ENCODE peak calls at places on chromosomes 16 and 17, in four cellular contexts. One of them, this sample, is unnamed.

GRCh38 chr17:12282056-12282455 is 261.4 kb downstream of the MAP2K4 start:
- DNase-seq in fibroblast of lung: peak; percentile 72
- DNase-seq in tibial artery: no peak
- DNase-seq in lower leg skin: no peak
- DNase-seq in this sample: peak; percentile 68

GRCh38 chr16:68000450-68000849 is 1.2 kb upstream of the DPEP2 start:
- DNase-seq in fibroblast of lung: no peak
- DNase-seq in tibial artery: no peak
- DNase-seq in lower leg skin: no peak
- DNase-seq in this sample: no peak

GRCh38 chr17:75854111-75854748 is 905 bp downstream of the WBP2 start:
- DNase-seq in fibroblast of lung: peak; percentile 53
- DNase-seq in tibial artery: peak; percentile 66
- DNase-seq in lower leg skin: no peak
- DNase-seq in this sample: peak; percentile 60

GRCh38 chr17:78753316-78754250 is 28.5 kb downstream of the CYTH1 start:
- DNase-seq in fibroblast of lung: no peak
- DNase-seq in tibial artery: no peak
- DNase-seq in lower leg skin: no peak
- DNase-seq in this sample: no peak

GRCh38 chr16:47956881-47957280 is 198.9 kb downstream of the ABCC12 start:
- DNase-seq in fibroblast of lung: no peak
- DNase-seq in tibial artery: no peak
- DNase-seq in lower leg skin: no peak
- DNase-seq in this sample: no peak

GRCh38 chr17:78707016-78707415 is 75.1 kb downstream of the CYTH1 start:
- DNase-seq in fibroblast of lung: no peak
- DNase-seq in tibial artery: no peak
- DNase-seq in lower leg skin: no peak
- DNase-seq in this sample: peak; percentile 24

GRCh38 chr17:4950075-4950756 is 703 bp upstream of the ENO3 start:
- DNase-seq in fibroblast of lung: no peak
- DNase-seq in tibial artery: peak; percentile 48
- DNase-seq in lower leg skin: no peak
- DNase-seq in this sample: no peak

GRCh38 chr16:1543085-1543896 is 9.8 kb downstream of the TMEM204 start:
- DNase-seq in fibroblast of lung: peak; percentile 37
- DNase-seq in tibial artery: peak; percentile 76
- DNase-seq in lower leg skin: peak; percentile 46
- DNase-seq in this sample: peak; percentile 71

GRCh38 chr16:74320707-74321106 is 24.1 kb downstream of the PSMD7 start:
- DNase-seq in fibroblast of lung: no peak
- DNase-seq in tibial artery: no peak
- DNase-seq in lower leg skin: no peak
- DNase-seq in this sample: no peak

GRCh38 chr17:56690441-56691291 is 97.2 kb downstream of the NOG start:
- DNase-seq in fibroblast of lung: no peak
- DNase-seq in tibial artery: peak; percentile 27
- DNase-seq in lower leg skin: no peak
- DNase-seq in this sample: no peak

GRCh38 chr17:10754861-10755591 is 25.2 kb upstream of the TMEM220 start:
- DNase-seq in fibroblast of lung: no peak
- DNase-seq in tibial artery: no peak
- DNase-seq in lower leg skin: no peak
- DNase-seq in this sample: no peak

DNA sequence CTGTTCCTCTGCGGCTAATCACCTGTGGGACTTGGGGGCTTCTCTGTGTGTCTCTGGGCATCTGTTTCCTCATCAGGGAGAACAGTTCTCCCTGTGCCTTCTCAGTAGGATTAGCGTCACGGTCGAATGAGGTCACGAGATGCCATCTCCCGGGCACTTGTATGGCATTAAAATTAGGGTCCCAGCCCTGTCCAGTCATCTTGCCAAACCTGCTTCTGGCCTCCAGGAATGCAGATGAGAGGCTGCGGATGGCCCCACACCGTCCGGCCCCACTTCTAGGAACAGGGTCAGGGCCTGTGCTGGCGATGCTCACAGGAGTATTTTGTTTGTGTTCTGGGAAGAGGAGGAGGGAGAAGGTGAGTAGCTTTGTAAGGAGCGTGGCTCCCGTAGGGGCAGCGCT is 58.5 kb downstream of the OR1D5 start:
- DNase-seq in fibroblast of lung: no peak
- DNase-seq in tibial artery: no peak
- DNase-seq in lower leg skin: no peak
- DNase-seq in this sample: no peak
- H3K4me3 ChIP-seq in fibroblast of lung: no peak overlapping the region
- H3K4me3 ChIP-seq in tibial artery: no peak overlapping the region
- H3K4me3 ChIP-seq in lower leg skin: no peak overlapping the region
- H3K4me3 ChIP-seq in this sample: no peak overlapping the region

GRCh38 chr16:85571563-85571812 is 41.6 kb upstream of the GSE1 start:
- DNase-seq in fibroblast of lung: no peak
- DNase-seq in tibial artery: no peak
- DNase-seq in lower leg skin: no peak
- DNase-seq in this sample: no peak

GRCh38 chr16:85569615-85570212 is 43.4 kb upstream of the GSE1 start:
- DNase-seq in fibroblast of lung: peak; percentile 56
- DNase-seq in tibial artery: no peak
- DNase-seq in lower leg skin: no peak
- DNase-seq in this sample: peak; percentile 81

GRCh38 chr16:85570735-85571562 is 42.2 kb upstream of the GSE1 start:
- DNase-seq in fibroblast of lung: no peak
- DNase-seq in tibial artery: peak; percentile 68
- DNase-seq in lower leg skin: peak; percentile 68
- DNase-seq in this sample: no peak

GRCh38 chr16:85569039-85569614 is 44.0 kb upstream of the GSE1 start:
- DNase-seq in fibroblast of lung: no peak
- DNase-seq in tibial artery: no peak
- DNase-seq in lower leg skin: no peak
- DNase-seq in this sample: no peak

DNA sequence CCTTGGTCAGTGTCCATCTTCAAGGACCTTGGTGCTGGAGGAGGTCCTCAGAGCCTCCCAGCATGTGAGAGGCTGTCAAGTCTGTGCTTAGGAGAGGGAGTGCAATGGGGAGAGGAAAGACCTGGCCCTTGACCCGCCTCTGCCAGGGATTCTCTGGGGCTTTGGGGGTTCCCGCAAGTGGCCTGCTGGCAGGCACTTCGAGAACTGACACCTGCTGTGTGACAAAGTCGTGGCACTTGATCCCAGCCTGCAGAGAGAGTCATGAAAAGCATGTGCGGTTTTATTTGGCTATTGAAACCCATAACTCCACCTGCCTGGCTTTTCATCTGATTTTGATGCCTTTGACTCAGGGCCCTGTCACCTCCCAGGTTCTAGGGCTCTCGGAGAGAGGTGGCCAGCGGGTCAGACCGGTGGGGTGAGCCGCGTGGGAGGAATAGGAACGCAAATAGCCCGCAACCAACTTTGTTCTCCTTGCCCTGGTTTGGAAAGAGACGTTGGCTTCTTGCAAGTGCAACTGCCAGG is 42.8 kb upstream of the GSE1 start:
- DNase-seq in fibroblast of lung: no peak
- DNase-seq in tibial artery: no peak
- DNase-seq in lower leg skin: no peak
- DNase-seq in this sample: no peak
- H3K4me3 ChIP-seq in fibroblast of lung: no peak overlapping the region
- H3K4me3 ChIP-seq in tibial artery: no peak overlapping the region
- H3K4me3 ChIP-seq in lower leg skin: no peak overlapping the region
- H3K4me3 ChIP-seq in this sample: no peak overlapping the region

GRCh38 chr16:73231969-73232554 is 184.1 kb upstream of the ZFHX3 start:
- DNase-seq in fibroblast of lung: no peak
- DNase-seq in tibial artery: no peak
- DNase-seq in lower leg skin: no peak
- DNase-seq in this sample: no peak
- H3K4me3 ChIP-seq in fibroblast of lung: peak overlapping the region; percentile 66
- H3K4me3 ChIP-seq in tibial artery: peak overlapping the region; percentile 42
- H3K4me3 ChIP-seq in lower leg skin: no peak overlapping the region
- H3K4me3 ChIP-seq in this sample: no peak overlapping the region

GRCh38 chr17:62064029-62064790 is 868 bp downstream of the MED13 start:
- DNase-seq in fibroblast of lung: peak; percentile 27
- DNase-seq in tibial artery: no peak
- DNase-seq in lower leg skin: no peak
- DNase-seq in this sample: no peak

GRCh38 chr17:62065611-62066468 is 762 bp upstream of the MED13 start:
- DNase-seq in fibroblast of lung: peak; percentile 97
- DNase-seq in tibial artery: peak; percentile 99
- DNase-seq in lower leg skin: peak; percentile 98
- DNase-seq in this sample: peak; percentile 96

GRCh38 chr17:62062313-62062712 is 2.8 kb downstream of the MED13 start:
- DNase-seq in fibroblast of lung: peak; percentile 41
- DNase-seq in tibial artery: no peak
- DNase-seq in lower leg skin: no peak
- DNase-seq in this sample: no peak

GRCh38 chr17:62064791-62065563 is at the start of gene MED13:
- DNase-seq in fibroblast of lung: peak; percentile 37
- DNase-seq in tibial artery: peak; percentile 62
- DNase-seq in lower leg skin: peak; percentile 49
- DNase-seq in this sample: peak; percentile 11

GRCh38 chr17:62062936-62063335 is 2.1 kb downstream of the MED13 start:
- DNase-seq in fibroblast of lung: peak; percentile 4
- DNase-seq in tibial artery: no peak
- DNase-seq in lower leg skin: no peak
- DNase-seq in this sample: no peak
- H3K4me3 ChIP-seq in fibroblast of lung: peak overlapping the region; percentile 98
- H3K4me3 ChIP-seq in tibial artery: peak overlapping the region; percentile 68
- H3K4me3 ChIP-seq in lower leg skin: no peak overlapping the region
- H3K4me3 ChIP-seq in this sample: peak overlapping the region; percentile 97

GRCh38 chr16:54284319-54284930 is 2.2 kb downstream of the IRX3 start:
- DNase-seq in fibroblast of lung: no peak
- DNase-seq in tibial artery: no peak
- DNase-seq in lower leg skin: no peak
- DNase-seq in this sample: no peak

GRCh38 chr16:54282923-54283734 is 3.5 kb downstream of the IRX3 start:
- DNase-seq in fibroblast of lung: no peak
- DNase-seq in tibial artery: no peak
- DNase-seq in lower leg skin: no peak
- DNase-seq in this sample: no peak

GRCh38 chr16:54282202-54282922 is 4.2 kb downstream of the IRX3 start:
- DNase-seq in fibroblast of lung: no peak
- DNase-seq in tibial artery: no peak
- DNase-seq in lower leg skin: no peak
- DNase-seq in this sample: no peak

GRCh38 chr16:54284931-54285413 is 1.6 kb downstream of the IRX3 start:
- DNase-seq in fibroblast of lung: no peak
- DNase-seq in tibial artery: no peak
- DNase-seq in lower leg skin: no peak
- DNase-seq in this sample: no peak

DNA sequence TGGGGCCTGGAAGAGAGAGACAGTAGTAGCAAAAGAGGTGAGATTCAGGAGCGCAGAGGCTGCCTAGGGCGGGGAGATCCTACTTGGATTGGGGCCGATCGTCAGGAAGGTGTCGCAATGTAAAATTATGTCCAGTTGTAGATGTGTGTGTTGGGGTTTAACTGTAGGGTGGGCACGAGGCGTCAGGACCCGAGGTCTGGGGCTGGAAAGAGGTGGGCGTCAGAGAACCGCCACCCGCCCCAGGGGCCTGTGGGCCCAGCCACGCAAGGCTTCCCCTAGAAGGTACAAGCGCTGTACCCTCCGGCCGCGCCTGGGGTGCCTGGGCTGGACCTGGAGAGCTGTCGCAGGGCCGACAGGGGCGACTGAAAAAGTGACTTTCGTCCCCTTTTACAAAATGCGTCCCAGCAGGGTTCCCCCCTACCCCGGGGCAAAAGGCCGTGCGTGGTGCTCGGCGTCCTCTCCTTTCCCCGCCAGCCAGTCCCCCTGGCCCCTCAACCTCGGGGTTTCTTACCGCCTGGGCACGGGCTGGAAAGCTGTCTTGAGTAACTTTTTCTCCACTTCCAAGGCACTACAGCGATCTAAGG is 2.8 kb downstream of the IRX3 start:
- DNase-seq in fibroblast of lung: no peak
- DNase-seq in tibial artery: no peak
- DNase-seq in lower leg skin: no peak
- DNase-seq in this sample: no peak
- H3K4me3 ChIP-seq in fibroblast of lung: no peak overlapping the region
- H3K4me3 ChIP-seq in tibial artery: peak overlapping the region; percentile 91
- H3K4me3 ChIP-seq in lower leg skin: peak overlapping the region; percentile 75
- H3K4me3 ChIP-seq in this sample: peak overlapping the region; percentile 64

DNA sequence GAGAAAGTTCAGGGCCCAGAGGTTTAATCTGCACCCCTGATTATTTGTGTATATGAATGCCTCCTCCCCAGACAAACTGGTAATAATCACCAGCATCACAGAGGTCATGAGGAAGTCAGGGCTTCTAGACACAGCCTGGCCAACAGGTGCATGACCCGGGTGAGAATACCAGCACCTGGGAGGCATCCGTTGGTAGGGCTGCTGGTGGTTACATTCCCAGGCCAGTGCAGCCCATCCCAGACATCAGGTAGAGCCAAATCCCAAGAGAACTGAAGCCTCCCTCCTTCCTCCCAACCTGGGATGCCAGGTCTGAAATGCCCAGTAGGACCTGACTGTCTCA is 7.2 kb downstream of the TBX2 start:
- DNase-seq in fibroblast of lung: peak; percentile 24
- DNase-seq in tibial artery: no peak
- DNase-seq in lower leg skin: no peak
- DNase-seq in this sample: no peak
- H3K4me3 ChIP-seq in fibroblast of lung: peak overlapping the region; percentile 84
- H3K4me3 ChIP-seq in tibial artery: no peak overlapping the region
- H3K4me3 ChIP-seq in lower leg skin: no peak overlapping the region
- H3K4me3 ChIP-seq in this sample: no peak overlapping the region

DNA sequence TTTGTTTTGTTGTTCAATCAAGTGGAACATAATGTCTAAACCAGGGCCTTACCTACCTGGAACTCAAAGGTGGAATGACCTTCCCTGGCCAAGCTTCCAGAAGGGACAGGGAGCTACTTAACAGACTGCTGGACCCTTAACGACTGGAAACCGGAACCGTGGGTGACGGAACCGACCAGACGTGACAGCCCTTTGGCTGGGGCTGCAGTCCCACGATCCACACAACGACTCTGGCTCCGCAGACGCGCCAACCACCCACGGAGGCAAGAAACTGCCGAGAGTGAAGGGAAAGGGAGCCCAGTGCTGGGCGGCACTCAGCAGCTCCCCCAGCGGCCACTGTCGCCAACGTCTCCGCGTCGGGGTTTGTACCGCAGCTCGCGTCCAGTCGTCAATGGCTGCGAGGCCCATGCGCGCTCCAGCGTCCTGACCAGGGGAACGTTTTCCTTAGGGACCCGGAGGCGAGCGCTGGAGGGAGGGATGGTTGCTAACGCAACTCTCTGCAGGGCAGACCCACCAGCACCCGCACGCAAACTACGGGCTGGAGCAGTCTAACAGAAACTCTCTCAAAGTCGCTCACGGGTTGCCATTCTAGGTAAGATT is 5.5 kb upstream of the KIF22 start:
- DNase-seq in fibroblast of lung: peak; percentile 53
- DNase-seq in tibial artery: peak; percentile 49
- DNase-seq in lower leg skin: peak; percentile 38
- DNase-seq in this sample: peak; percentile 45
- H3K4me3 ChIP-seq in fibroblast of lung: peak overlapping the region; percentile 25
- H3K4me3 ChIP-seq in tibial artery: peak overlapping the region; percentile 32
- H3K4me3 ChIP-seq in lower leg skin: no peak overlapping the region
- H3K4me3 ChIP-seq in this sample: peak overlapping the region; percentile 43

This sample was measured in brain microvascular endothelial cell.